ENCODE peak calls at places on chromosome 10, in eight cellular contexts. A, Y, B, S, G, L, M and T are unnamed samples.

GRCh38 chr10:133335238-133336122 is 1.2 kb downstream of the CALY start:
- DNase-seq in A (no peak), Y (peak; percentile 48), B (no peak), S (no peak), G (peak; percentile 75), L (peak; percentile 81), M (no peak), T (no peak)

GRCh38 chr10:124870854-124871425 is 69.3 kb downstream of the ABRAXAS2 start:
- DNase-seq in A (no peak), Y (no peak), B (no peak), S (no peak), G (no peak), L (peak; percentile 41), M (no peak), T (no peak)

GRCh38 chr10:22002531-22003110 is 909 bp downstream of the DNAJC1 start:
- DNase-seq in A (no peak), Y (no peak), B (no peak), S (peak; percentile 69), G (peak; percentile 27), L (peak; percentile 12), M (no peak), T (no peak)

GRCh38 chr10:23386052-23386451 is 41.5 kb upstream of the C10orf67 start:
- DNase-seq in A (no peak), Y (no peak), B (no peak), S (no peak), G (no peak), L (no peak), M (no peak), T (no peak)

GRCh38 chr10:96930469-96930868 is 98.4 kb downstream of the LCOR start:
- DNase-seq in A (no peak), Y (no peak), B (no peak), S (no peak), G (no peak), L (no peak), M (no peak), T (no peak)

GRCh38 chr10:125035136-125035535 is 93.2 kb downstream of the ZRANB1 start:
- DNase-seq in A (no peak), Y (no peak), B (no peak), S (no peak), G (no peak), L (peak; percentile 57), M (no peak), T (no peak)

GRCh38 chr10:42955493-42955889 is 121.4 kb upstream of the RET start:
- DNase-seq in A (peak; percentile 38), Y (peak; percentile 14), B (no peak), S (no peak), G (peak; percentile 6), L (no peak), M (peak; percentile 23), T (peak; percentile 56)

GRCh38 chr10:75283150-75284096 is 47.7 kb upstream of the COMTD1 start:
- DNase-seq in A (peak; percentile 51), Y (no peak), B (peak; percentile 50), S (no peak), G (peak; percentile 83), L (peak; percentile 70), M (peak; percentile 59), T (no peak)

GRCh38 chr10:22620140-22620857 is 94.1 kb downstream of the PIP4K2A start:
- DNase-seq in A (peak; percentile 92), Y (peak; percentile 61), B (no peak), S (no peak), G (peak; percentile 89), L (no peak), M (peak; percentile 91), T (peak; percentile 89)

GRCh38 chr10:49131507-49132385 is 2.1 kb downstream of the FAM170B start:
- DNase-seq in A (no peak), Y (no peak), B (no peak), S (no peak), G (no peak), L (no peak), M (no peak), T (no peak)

GRCh38 chr10:30068482-30069223 is 9.3 kb upstream of the JCAD start:
- DNase-seq in A (no peak), Y (no peak), B (no peak), S (no peak), G (no peak), L (no peak), M (no peak), T (no peak)

GRCh38 chr10:3091346-3091787 is 24.0 kb downstream of the PFKP start:
- DNase-seq in A (no peak), Y (peak; percentile 75), B (peak; percentile 91), S (no peak), G (peak; percentile 59), L (no peak), M (no peak), T (no peak)

GRCh38 chr10:74047871-74048270 is 50.0 kb downstream of the VCL start:
- DNase-seq in A (no peak), Y (no peak), B (no peak), S (no peak), G (no peak), L (no peak), M (no peak), T (no peak)

GRCh38 chr10:75286901-75287300 is 51.1 kb upstream of the COMTD1 start:
- DNase-seq in A (no peak), Y (no peak), B (no peak), S (no peak), G (no peak), L (no peak), M (peak; percentile 32), T (no peak)

GRCh38 chr10:110843796-110844616 is 27.7 kb upstream of the PDCD4 start:
- DNase-seq in A (no peak), Y (no peak), B (no peak), S (no peak), G (no peak), L (no peak), M (no peak), T (no peak)
- H3K27ac ChIP-seq in A (no peak overlapping the region), Y (peak overlapping the region; percentile 89), B (peak overlapping the region; percentile 75), S (peak overlapping the region; percentile 99), G (no peak overlapping the region), L (no peak overlapping the region), M (no peak overlapping the region), T (peak overlapping the region; percentile 60)

DNA sequence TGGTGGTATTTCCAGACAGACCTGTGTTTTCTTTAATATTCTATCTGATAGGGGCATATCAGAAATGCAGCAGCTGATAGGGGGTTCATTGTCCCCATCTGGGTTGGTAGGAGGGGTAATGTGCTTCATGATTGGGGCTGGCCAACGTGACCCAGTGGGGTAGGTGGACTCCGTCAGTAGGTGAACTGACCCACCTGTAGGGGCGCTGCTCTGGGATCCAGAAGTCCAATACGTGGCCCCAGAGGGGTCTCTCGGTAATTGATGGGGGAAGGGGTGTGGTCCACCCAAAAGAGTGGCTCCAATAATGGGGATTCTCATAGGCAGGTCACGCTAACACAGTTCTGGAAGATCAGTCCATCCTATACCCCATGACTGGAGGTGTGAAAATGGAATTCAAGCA is 112.0 kb downstream of the PRLHR start:
- DNase-seq in A (no peak), Y (no peak), B (no peak), S (no peak), G (no peak), L (peak; percentile 19), M (no peak), T (no peak)
- TF ChIP-seq CTCF in A (no peak), Y (no peak), B (no peak), S (no peak), G (no peak), L (peak; percentile 44), M (no peak), T (no peak)

GRCh38 chr10:73032536-73032935 is 64.1 kb downstream of the P4HA1 start:
- DNase-seq in A (no peak), Y (no peak), B (no peak), S (no peak), G (no peak), L (no peak), M (no peak), T (no peak)
- H3K27ac ChIP-seq in A (no peak overlapping the region), Y (no peak overlapping the region), B (no peak overlapping the region), S (no peak overlapping the region), G (no peak overlapping the region), L (no peak overlapping the region), M (no peak overlapping the region), T (no peak overlapping the region)

DNA sequence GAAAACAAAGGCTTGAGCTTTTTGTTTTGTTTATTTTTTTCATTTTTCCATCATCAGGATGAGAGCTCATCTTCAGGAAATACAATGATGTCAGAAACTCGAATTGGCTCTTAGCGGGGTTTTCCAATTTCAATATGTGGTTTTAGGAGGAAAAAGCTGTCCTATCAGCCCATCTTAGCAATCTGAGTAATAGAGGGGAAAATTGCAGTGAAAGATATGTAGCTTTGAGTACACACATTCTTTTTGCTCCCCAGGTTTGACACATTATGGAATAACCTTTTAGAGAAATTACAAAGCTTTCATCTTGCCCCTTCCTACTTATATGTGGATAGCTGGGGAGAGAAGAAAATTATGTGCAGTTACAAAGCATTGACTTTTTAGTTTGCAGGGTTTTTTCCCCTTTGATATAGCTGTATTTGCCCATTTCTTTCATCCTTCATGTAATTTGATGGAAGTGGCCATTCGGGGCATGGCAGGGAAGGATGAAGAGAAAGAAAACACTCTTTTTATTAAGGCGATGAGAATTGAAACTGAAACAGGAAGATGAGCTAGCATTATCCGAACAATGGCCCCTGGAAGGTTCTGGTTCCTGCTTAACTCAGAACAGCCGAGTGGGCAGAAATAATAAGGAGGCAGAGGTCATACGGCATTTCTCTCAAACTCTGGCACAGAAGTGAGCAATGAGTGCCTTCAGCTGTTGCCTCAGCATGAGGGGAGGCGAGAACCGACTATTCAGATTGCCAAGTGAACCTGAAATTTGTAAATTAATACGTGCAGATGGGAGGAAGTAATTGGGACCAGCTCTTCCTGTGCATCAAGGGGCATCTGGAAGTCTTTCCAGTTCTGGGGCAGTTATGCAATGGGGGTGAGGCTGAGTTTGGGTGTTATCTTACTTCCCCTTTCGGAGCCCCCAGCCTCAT is 113.3 kb upstream of the MYO3A start:
- DNase-seq in A (no peak), Y (no peak), B (no peak), S (peak; percentile 69), G (no peak), L (no peak), M (no peak), T (no peak)
- TF ChIP-seq CTCF in A (no peak), Y (no peak), B (no peak), S (no peak), G (no peak), L (no peak), M (no peak), T (no peak)